ENCODE peak calls at places on chromosomes 13 and 19, in five cellular contexts. K, G, W, S and V are unnamed samples.

GRCh38 chr19:23070353-23070781 is 46.5 kb upstream of the ZNF730 start:
- DNase-seq in K (no peak), G (no peak), W (peak; percentile 52), S (no peak), V (no peak)

GRCh38 chr13:30422056-30422914 is at the start of gene UBE2L5:
- DNase-seq in G (peak; percentile 88), W (peak; percentile 85), K (peak; percentile 96), S (peak; percentile 86), V (peak; percentile 67)

GRCh38 chr13:90545070-90545840 is 802.2 kb upstream of the MIR17HG start:
- DNase-seq in K (no peak), G (no peak), S (no peak), W (no peak), V (no peak)

GRCh38 chr13:53121879-53122278 is 93.3 kb downstream of the OLFM4 start:
- DNase-seq in K (no peak), G (no peak), W (no peak), S (no peak), V (no peak)

GRCh38 chr13:36815069-36815468 is 4.0 kb upstream of the RFXAP start:
- DNase-seq in G (peak; percentile 45), S (no peak), W (no peak), K (no peak), V (no peak)

GRCh38 chr19:17843428-17843827 is 4.4 kb downstream of the JAK3 start:
- DNase-seq in W (no peak), K (no peak), S (no peak), G (no peak), V (no peak)

GRCh38 chr19:5743640-5744039 is 23.2 kb downstream of the CATSPERD start:
- DNase-seq in W (no peak), G (no peak), K (no peak), S (no peak), V (no peak)

GRCh38 chr19:12224676-12225075 is 61.8 kb downstream of the ZNF136 start:
- DNase-seq in K (no peak), S (no peak), W (no peak), G (no peak), V (no peak)

GRCh38 chr19:30443531-30444252 is 71.5 kb downstream of the ZNF536 start:
- DNase-seq in S (no peak), W (no peak), K (peak; percentile 54), G (no peak), V (no peak)

GRCh38 chr13:53782400-53783030 is 753.9 kb downstream of the OLFM4 start:
- DNase-seq in W (no peak), G (peak; percentile 50), S (peak; percentile 44), K (no peak), V (no peak)

GRCh38 chr13:80235131-80235530 is 105.8 kb downstream of the SPRY2 start:
- DNase-seq in G (no peak), W (no peak), S (peak; percentile 12), K (no peak), V (no peak)

GRCh38 chr13:32107474-32107873 is 75.9 kb downstream of the FRY start:
- DNase-seq in G (no peak), K (no peak), W (no peak), S (no peak), V (no peak)

GRCh38 chr13:27541386-27541785 is 78.9 kb downstream of the LNX2 start:
- DNase-seq in S (no peak), W (no peak), G (no peak), K (no peak), V (no peak)

GRCh38 chr13:99230991-99231390 is 27.2 kb downstream of the GPR18 start:
- DNase-seq in G (no peak), K (no peak), W (no peak), S (no peak), V (no peak)

GRCh38 chr19:18762125-18763023 is 28.7 kb downstream of the COMP start:
- DNase-seq in G (no peak), S (no peak), K (no peak), W (peak; percentile 79), V (no peak)

GRCh38 chr19:55552206-55552605 is 6.9 kb upstream of the SBK3 start:
- DNase-seq in W (no peak), S (no peak), G (no peak), K (no peak), V (no peak)

GRCh38 chr19:41753936-41754529 is 1.3 kb upstream of the CEACAM6 start:
- DNase-seq in K (peak; percentile 79), S (peak; percentile 47), G (peak; percentile 70), W (no peak), V (peak; percentile 48)

GRCh38 chr19:40139533-40140287 is 49.0 kb upstream of the ZNF780A start:
- DNase-seq in W (no peak), G (peak; percentile 70), S (peak; percentile 12), K (no peak), V (no peak)

GRCh38 chr19:31693131-31693700 is 344.0 kb upstream of the TSHZ3 start:
- DNase-seq in W (no peak), K (no peak), G (no peak), S (no peak), V (no peak)

GRCh38 chr13:111253334-111253872 is 67.0 kb upstream of the TEX29 start:
- DNase-seq in K (no peak), S (no peak), G (no peak), W (no peak), V (no peak)

GRCh38 chr13:102597029-102598015 is 536 bp downstream of the TPP2 start:
- DNase-seq in G (peak; percentile 18), W (peak; percentile 63), K (no peak), S (peak; percentile 50), V (peak; percentile 40)

GRCh38 chr19:48636859-48637448 is at the start of gene DBP:
- DNase-seq in G (no peak), S (peak; percentile 56), W (peak; percentile 74), K (peak; percentile 93), V (no peak)

GRCh38 chr19:31285744-31286143 is 63.5 kb downstream of the TSHZ3 start:
- DNase-seq in S (no peak), W (no peak), G (no peak), K (peak; percentile 37), V (no peak)

GRCh38 chr13:70623260-70623659 is 515.0 kb upstream of the KLHL1 start:
- DNase-seq in W (no peak), K (no peak), G (peak; percentile 9), S (no peak), V (no peak)

GRCh38 chr13:98155475-98156111 is 12.7 kb downstream of the FARP1 start:
- DNase-seq in W (no peak), K (no peak), G (no peak), S (no peak), V (no peak)

GRCh38 chr19:45061965-45062364 is 14.3 kb downstream of the ZNF296 start:
- DNase-seq in K (no peak), W (no peak), S (no peak), G (no peak), V (no peak)

GRCh38 chr19:45066921-45067661 is 9.2 kb downstream of the ZNF296 start:
- DNase-seq in S (no peak), G (no peak), W (no peak), K (no peak), V (no peak)

GRCh38 chr19:45068041-45068440 is 8.2 kb downstream of the ZNF296 start:
- DNase-seq in W (no peak), S (no peak), G (no peak), K (no peak), V (no peak)

GRCh38 chr19:45059258-45059965 is 16.9 kb downstream of the ZNF296 start:
- DNase-seq in W (peak; percentile 67), G (peak; percentile 88), K (peak; percentile 91), S (peak; percentile 86), V (peak; percentile 81)

DNA sequence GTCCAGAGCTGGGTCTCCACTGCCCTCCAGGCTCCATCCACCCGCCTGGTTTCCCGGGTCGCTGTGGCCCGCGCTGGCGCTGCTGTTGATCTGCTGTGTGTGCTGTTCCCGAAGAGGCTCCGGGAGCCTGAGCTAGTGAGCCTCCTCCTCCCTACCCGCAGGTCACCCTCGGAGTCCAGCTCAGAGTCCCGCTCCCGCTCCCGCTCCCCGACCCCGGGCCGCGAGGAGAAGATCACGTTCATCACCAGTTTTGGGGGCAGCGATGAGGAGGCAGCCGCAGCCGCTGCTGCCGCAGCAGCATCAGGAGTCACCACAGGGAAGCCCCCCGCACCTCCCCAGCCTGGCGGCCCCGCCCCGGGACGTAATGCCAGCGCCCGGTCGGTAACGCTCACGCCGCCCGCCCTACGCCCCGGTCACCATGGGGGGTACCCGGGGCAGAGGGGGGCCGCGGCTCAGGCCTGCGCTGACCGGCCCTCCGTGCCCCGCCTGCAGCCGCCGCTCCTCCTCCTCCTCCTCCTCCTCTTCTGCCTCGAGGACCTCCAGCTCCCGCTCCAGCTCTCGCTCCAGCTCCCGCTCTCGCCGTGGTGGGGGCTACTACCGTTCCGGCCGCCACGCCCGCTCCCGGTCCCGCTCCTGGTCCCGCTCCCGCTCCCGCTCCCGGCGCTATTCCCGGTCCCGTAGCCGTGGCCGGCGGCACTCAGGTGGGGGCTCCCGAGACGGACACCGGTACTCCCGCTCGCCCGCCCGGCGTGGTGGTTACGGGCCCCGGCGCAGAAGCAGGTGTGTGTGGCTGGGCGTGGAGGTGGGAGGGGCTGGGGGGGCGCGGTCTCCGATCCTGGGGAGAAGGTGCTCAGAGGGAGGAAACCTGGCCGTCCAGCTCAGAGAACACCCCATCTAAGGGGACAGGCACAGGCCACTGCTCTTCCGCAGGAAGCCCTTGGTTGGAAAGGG is 12.2 kb downstream of the ZNF296 start:
- DNase-seq in K (no peak), W (no peak), S (no peak), G (no peak), V (no peak)
- TF ChIP-seq CTCF in K (no peak), W (no peak), S (no peak), G (no peak), V (no peak)

GRCh38 chr19:33997690-33998089 is 174.6 kb upstream of the LSM14A start:
- DNase-seq in G (no peak), K (no peak), S (no peak), W (no peak), V (no peak)
- TF ChIP-seq CTCF in G (peak; percentile 70), K (no peak), S (no peak), W (no peak), V (no peak)

GRCh38 chr19:24159707-24160106 is 72.7 kb downstream of the ZNF254 start:
- DNase-seq in W (no peak), G (peak; percentile 19), K (no peak), S (no peak), V (no peak)
- TF ChIP-seq CTCF in W (no peak), G (peak; percentile 67), K (no peak), S (no peak), V (no peak)

GRCh38 chr13:45194081-45194939 is 6.5 kb downstream of the KCTD4 start:
- DNase-seq in K (no peak), G (no peak), W (peak; percentile 43), S (no peak), V (no peak)
- TF ChIP-seq CTCF in K (no peak), G (no peak), W (no peak), S (peak; percentile 10), V (no peak)